ENCODE peak calls at places on chromosome 21, in six cellular contexts. One of them, this sample, is unnamed. For H3K4me1, the result is how much of the 10 kb centered on the place peaks cover.

GRCh38 chr21:31235671-31236450 is 108.2 kb downstream of the TIAM1 start:
- DNase-seq in ascending aorta: no peak
- DNase-seq in heart left ventricle: no peak
- DNase-seq in suprapubic skin: no peak
- DNase-seq in breast epithelium: no peak
- DNase-seq in fibroblast of lung: peak
- DNase-seq in this sample: no peak

GRCh38 chr21:43701936-43702784 is 16.8 kb upstream of the PDXK start:
- DNase-seq in ascending aorta: no peak
- DNase-seq in heart left ventricle: no peak
- DNase-seq in suprapubic skin: no peak
- DNase-seq in breast epithelium: no peak
- DNase-seq in fibroblast of lung: no peak
- DNase-seq in this sample: peak

GRCh38 chr21:33199516-33200217 is 30.1 kb upstream of the IFNAR2 start:
- DNase-seq in ascending aorta: no peak
- DNase-seq in heart left ventricle: peak
- DNase-seq in suprapubic skin: peak
- DNase-seq in breast epithelium: no peak
- DNase-seq in fibroblast of lung: peak
- DNase-seq in this sample: no peak

GRCh38 chr21:33185852-33186251 is 43.9 kb upstream of the IFNAR2 start:
- DNase-seq in ascending aorta: no peak
- DNase-seq in heart left ventricle: no peak
- DNase-seq in suprapubic skin: no peak
- DNase-seq in breast epithelium: no peak
- DNase-seq in fibroblast of lung: no peak
- DNase-seq in this sample: no peak

GRCh38 chr21:23021481-23021880 is 2023.3 kb downstream of the NCAM2 start:
- DNase-seq in ascending aorta: no peak
- DNase-seq in heart left ventricle: no peak
- DNase-seq in suprapubic skin: no peak
- DNase-seq in breast epithelium: no peak
- DNase-seq in fibroblast of lung: no peak
- DNase-seq in this sample: no peak

GRCh38 chr21:31354604-31355443 is 10.8 kb upstream of the TIAM1 start:
- DNase-seq in ascending aorta: no peak
- DNase-seq in heart left ventricle: no peak
- DNase-seq in suprapubic skin: no peak
- DNase-seq in breast epithelium: peak
- DNase-seq in fibroblast of lung: peak
- DNase-seq in this sample: peak

GRCh38 chr21:41136286-41136685 is 31.7 kb upstream of the BACE2 start:
- DNase-seq in ascending aorta: no peak
- DNase-seq in heart left ventricle: no peak
- DNase-seq in suprapubic skin: no peak
- DNase-seq in breast epithelium: no peak
- DNase-seq in fibroblast of lung: no peak
- DNase-seq in this sample: no peak

GRCh38 chr21:46247699-46248460 is 19.3 kb upstream of the LSS start:
- DNase-seq in ascending aorta: no peak
- DNase-seq in heart left ventricle: no peak
- DNase-seq in suprapubic skin: peak
- DNase-seq in breast epithelium: no peak
- DNase-seq in fibroblast of lung: no peak
- DNase-seq in this sample: no peak

GRCh38 chr21:15604424-15604823 is 125.4 kb upstream of the USP25 start:
- DNase-seq in ascending aorta: no peak
- DNase-seq in heart left ventricle: no peak
- DNase-seq in suprapubic skin: no peak
- DNase-seq in breast epithelium: no peak
- DNase-seq in fibroblast of lung: peak
- DNase-seq in this sample: no peak

GRCh38 chr21:46148106-46148505 is 7.3 kb downstream of the FTCD start:
- DNase-seq in ascending aorta: no peak
- DNase-seq in heart left ventricle: no peak
- DNase-seq in suprapubic skin: no peak
- DNase-seq in breast epithelium: no peak
- DNase-seq in fibroblast of lung: no peak
- DNase-seq in this sample: no peak

GRCh38 chr21:43808832-43809251 is 19.5 kb downstream of the RRP1 start:
- DNase-seq in ascending aorta: no peak
- DNase-seq in heart left ventricle: no peak
- DNase-seq in suprapubic skin: no peak
- DNase-seq in breast epithelium: no peak
- DNase-seq in fibroblast of lung: no peak
- DNase-seq in this sample: peak

GRCh38 chr21:19508442-19508841 is 1104.9 kb upstream of the TMPRSS15 start:
- DNase-seq in ascending aorta: no peak
- DNase-seq in heart left ventricle: no peak
- DNase-seq in suprapubic skin: no peak
- DNase-seq in breast epithelium: no peak
- DNase-seq in fibroblast of lung: no peak
- DNase-seq in this sample: no peak

GRCh38 chr21:33308586-33309490 is 15.9 kb upstream of the IFNAR1 start:
- DNase-seq in ascending aorta: no peak
- DNase-seq in heart left ventricle: no peak
- DNase-seq in suprapubic skin: no peak
- DNase-seq in breast epithelium: no peak
- DNase-seq in fibroblast of lung: peak
- DNase-seq in this sample: no peak

GRCh38 chr21:46214478-46215340 is 13.9 kb downstream of the LSS start:
- DNase-seq in ascending aorta: no peak
- DNase-seq in heart left ventricle: peak
- DNase-seq in suprapubic skin: peak
- DNase-seq in breast epithelium: peak
- DNase-seq in fibroblast of lung: no peak
- DNase-seq in this sample: no peak

GRCh38 chr21:33088384-33088783 is 18.4 kb downstream of the OLIG1 start:
- DNase-seq in ascending aorta: no peak
- DNase-seq in heart left ventricle: no peak
- DNase-seq in suprapubic skin: no peak
- DNase-seq in breast epithelium: no peak
- DNase-seq in fibroblast of lung: no peak
- DNase-seq in this sample: no peak

GRCh38 chr21:28436286-28436932 is 556.3 kb downstream of the LTN1 start:
- DNase-seq in ascending aorta: no peak
- DNase-seq in heart left ventricle: no peak
- DNase-seq in suprapubic skin: no peak
- DNase-seq in breast epithelium: no peak
- DNase-seq in fibroblast of lung: peak
- DNase-seq in this sample: no peak

GRCh38 chr21:28516996-28517592 is 475.6 kb downstream of the LTN1 start:
- DNase-seq in ascending aorta: no peak
- DNase-seq in heart left ventricle: peak
- DNase-seq in suprapubic skin: no peak
- DNase-seq in breast epithelium: peak
- DNase-seq in fibroblast of lung: peak
- DNase-seq in this sample: peak

GRCh38 chr21:22993822-22994574 is 1995.8 kb downstream of the NCAM2 start:
- DNase-seq in ascending aorta: no peak
- DNase-seq in heart left ventricle: no peak
- DNase-seq in suprapubic skin: no peak
- DNase-seq in breast epithelium: no peak
- DNase-seq in fibroblast of lung: no peak
- DNase-seq in this sample: no peak

GRCh38 chr21:15293251-15293650 is 228.5 kb upstream of the NRIP1 start:
- DNase-seq in ascending aorta: no peak
- DNase-seq in heart left ventricle: no peak
- DNase-seq in suprapubic skin: no peak
- DNase-seq in breast epithelium: no peak
- DNase-seq in fibroblast of lung: peak
- DNase-seq in this sample: no peak

GRCh38 chr21:46126321-46127238 is 28.7 kb downstream of the COL6A2 start:
- DNase-seq in ascending aorta: peak
- DNase-seq in heart left ventricle: peak
- DNase-seq in suprapubic skin: peak
- DNase-seq in breast epithelium: peak
- DNase-seq in fibroblast of lung: no peak
- DNase-seq in this sample: peak

GRCh38 chr21:43877936-43878575 is 13.0 kb downstream of the AGPAT3 start:
- DNase-seq in ascending aorta: no peak
- DNase-seq in heart left ventricle: no peak
- DNase-seq in suprapubic skin: no peak
- DNase-seq in breast epithelium: no peak
- DNase-seq in fibroblast of lung: no peak
- DNase-seq in this sample: peak

GRCh38 chr21:32499249-32500055 is 85.9 kb downstream of the TCP10L start:
- DNase-seq in ascending aorta: no peak
- DNase-seq in heart left ventricle: no peak
- DNase-seq in suprapubic skin: no peak
- DNase-seq in breast epithelium: no peak
- DNase-seq in fibroblast of lung: peak
- DNase-seq in this sample: no peak

GRCh38 chr21:45981641-45982255 is at the start of gene COL6A1:
- DNase-seq in ascending aorta: no peak
- DNase-seq in heart left ventricle: peak
- DNase-seq in suprapubic skin: peak
- DNase-seq in breast epithelium: peak
- DNase-seq in fibroblast of lung: peak
- DNase-seq in this sample: no peak

GRCh38 chr21:28256420-28256831 is 736.3 kb downstream of the LTN1 start:
- DNase-seq in ascending aorta: no peak
- DNase-seq in heart left ventricle: no peak
- DNase-seq in suprapubic skin: no peak
- DNase-seq in breast epithelium: no peak
- DNase-seq in fibroblast of lung: peak
- DNase-seq in this sample: no peak

GRCh38 chr21:15289896-15290841 is 225.4 kb upstream of the NRIP1 start:
- DNase-seq in ascending aorta: no peak
- DNase-seq in heart left ventricle: no peak
- DNase-seq in suprapubic skin: no peak
- DNase-seq in breast epithelium: no peak
- DNase-seq in fibroblast of lung: no peak
- DNase-seq in this sample: peak

GRCh38 chr21:31593161-31593560 is 66.3 kb upstream of the SOD1 start:
- DNase-seq in ascending aorta: no peak
- DNase-seq in heart left ventricle: no peak
- DNase-seq in suprapubic skin: no peak
- DNase-seq in breast epithelium: no peak
- DNase-seq in fibroblast of lung: no peak
- DNase-seq in this sample: no peak

GRCh38 chr21:44924611-44925010 is 3.9 kb upstream of the ITGB2 start:
- DNase-seq in ascending aorta: no peak
- DNase-seq in heart left ventricle: no peak
- DNase-seq in suprapubic skin: no peak
- DNase-seq in breast epithelium: no peak
- DNase-seq in fibroblast of lung: no peak
- DNase-seq in this sample: no peak
- H3K4me1 ChIP-seq in ascending aorta: under half
- H3K4me1 ChIP-seq in heart left ventricle: under half
- H3K4me1 ChIP-seq in suprapubic skin: under half
- H3K4me1 ChIP-seq in breast epithelium: under half
- H3K4me1 ChIP-seq in fibroblast of lung: under half
- H3K4me1 ChIP-seq in this sample: half or more

DNA sequence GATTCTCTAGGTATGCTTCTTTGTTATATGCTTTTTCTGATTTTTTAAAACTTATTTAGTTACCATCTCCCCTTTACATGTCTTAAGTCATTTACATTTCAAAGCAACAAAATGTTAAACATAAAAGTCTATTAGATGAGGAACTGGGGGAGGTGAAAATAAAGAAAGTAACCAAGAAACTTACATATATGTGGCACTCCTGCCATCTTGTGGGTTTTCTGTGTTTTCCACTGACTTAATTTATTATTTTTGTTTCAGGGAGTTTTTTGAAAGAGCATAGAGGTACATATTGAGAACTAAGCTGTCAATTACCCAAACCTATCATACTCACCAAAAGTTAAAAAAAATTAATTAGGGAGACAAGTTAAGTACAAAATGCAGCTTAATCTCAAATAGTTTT is 1531.1 kb downstream of the MRPL39 start:
- DNase-seq in ascending aorta: no peak
- DNase-seq in heart left ventricle: no peak
- DNase-seq in suprapubic skin: no peak
- DNase-seq in breast epithelium: no peak
- DNase-seq in fibroblast of lung: peak
- DNase-seq in this sample: no peak
- TF ChIP-seq CTCF in ascending aorta: no peak
- TF ChIP-seq CTCF in heart left ventricle: no peak
- TF ChIP-seq CTCF in suprapubic skin: no peak
- TF ChIP-seq CTCF in breast epithelium: no peak
- TF ChIP-seq CTCF in fibroblast of lung: no peak
- TF ChIP-seq CTCF in this sample: no peak

GRCh38 chr21:35207322-35207721 is 158.2 kb upstream of the RUNX1 start:
- DNase-seq in ascending aorta: no peak
- DNase-seq in heart left ventricle: no peak
- DNase-seq in suprapubic skin: no peak
- DNase-seq in breast epithelium: no peak
- DNase-seq in fibroblast of lung: no peak
- DNase-seq in this sample: no peak
- H3K4me3 ChIP-seq in ascending aorta: no peak
- H3K4me3 ChIP-seq in heart left ventricle: no peak
- H3K4me3 ChIP-seq in suprapubic skin: no peak
- H3K4me3 ChIP-seq in breast epithelium: no peak
- H3K4me3 ChIP-seq in fibroblast of lung: no peak
- H3K4me3 ChIP-seq in this sample: no peak

GRCh38 chr21:36408568-36408967 is 23.4 kb downstream of the CHAF1B start:
- DNase-seq in ascending aorta: no peak
- DNase-seq in heart left ventricle: no peak
- DNase-seq in suprapubic skin: no peak
- DNase-seq in breast epithelium: no peak
- DNase-seq in fibroblast of lung: no peak
- DNase-seq in this sample: no peak

GRCh38 chr21:36411301-36411700 is 26.1 kb downstream of the CHAF1B start:
- DNase-seq in ascending aorta: no peak
- DNase-seq in heart left ventricle: no peak
- DNase-seq in suprapubic skin: no peak
- DNase-seq in breast epithelium: no peak
- DNase-seq in fibroblast of lung: no peak
- DNase-seq in this sample: no peak

GRCh38 chr21:36415375-36415774 is 30.2 kb downstream of the CHAF1B start:
- DNase-seq in ascending aorta: no peak
- DNase-seq in heart left ventricle: no peak
- DNase-seq in suprapubic skin: no peak
- DNase-seq in breast epithelium: no peak
- DNase-seq in fibroblast of lung: no peak
- DNase-seq in this sample: no peak

DNA sequence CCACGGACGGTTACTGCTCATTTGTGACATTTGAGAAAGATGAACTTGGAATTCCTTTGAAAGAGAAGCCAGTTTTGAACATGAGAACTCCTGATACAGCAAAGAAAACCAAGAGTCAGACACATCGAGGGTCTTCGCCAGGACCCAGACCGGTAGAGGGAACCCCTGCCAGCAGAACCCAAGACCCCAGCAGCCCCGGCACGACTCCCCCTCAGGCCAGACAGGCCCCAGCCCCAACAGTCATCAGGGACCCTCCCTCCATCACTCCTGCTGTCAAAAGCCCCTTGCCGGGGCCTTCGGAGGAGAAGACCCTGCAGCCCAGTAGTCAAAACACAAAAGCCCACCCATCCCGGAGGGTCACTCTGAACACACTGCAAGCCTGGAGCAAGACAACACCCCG is 27.7 kb downstream of the CHAF1B start:
- DNase-seq in ascending aorta: no peak
- DNase-seq in heart left ventricle: no peak
- DNase-seq in suprapubic skin: no peak
- DNase-seq in breast epithelium: no peak
- DNase-seq in fibroblast of lung: no peak
- DNase-seq in this sample: no peak
- H3K4me1 ChIP-seq in ascending aorta: under half
- H3K4me1 ChIP-seq in heart left ventricle: under half
- H3K4me1 ChIP-seq in suprapubic skin: under half
- H3K4me1 ChIP-seq in breast epithelium: under half
- H3K4me1 ChIP-seq in fibroblast of lung: under half
- H3K4me1 ChIP-seq in this sample: under half

GRCh38 chr21:25313891-25314646 is 293.2 kb downstream of the MRPL39 start:
- DNase-seq in ascending aorta: no peak
- DNase-seq in heart left ventricle: no peak
- DNase-seq in suprapubic skin: no peak
- DNase-seq in breast epithelium: no peak
- DNase-seq in fibroblast of lung: peak
- DNase-seq in this sample: no peak
- TF ChIP-seq CTCF in ascending aorta: no peak
- TF ChIP-seq CTCF in heart left ventricle: peak
- TF ChIP-seq CTCF in suprapubic skin: no peak
- TF ChIP-seq CTCF in breast epithelium: no peak
- TF ChIP-seq CTCF in fibroblast of lung: peak
- TF ChIP-seq CTCF in this sample: peak